ENCODE peak calls at places on chromosomes 2 and 18, in six cellular contexts. O, L, S, W, U and P are unnamed samples.

GRCh38 chr2:239978381-239978780 is 46.8 kb downstream of the NDUFA10 start:
- DNase-seq in L (peak; percentile 90), O (no peak), U (no peak), S (no peak), W (peak; percentile 56), P (no peak)

GRCh38 chr2:215950009-215950408 is 63.3 kb downstream of the MREG start:
- DNase-seq in S (no peak), U (no peak), L (peak; percentile 28), W (no peak), O (peak; percentile 54), P (peak; percentile 71)

GRCh38 chr2:74201596-74201995 is 3.2 kb downstream of the MTHFD2 start:
- DNase-seq in W (peak; percentile 73), O (no peak), U (no peak), L (peak; percentile 51), S (no peak), P (peak; percentile 75)

GRCh38 chr2:179302764-179303561 is 38.3 kb upstream of the SESTD1 start:
- DNase-seq in W (no peak), S (no peak), O (no peak), L (no peak), U (no peak), P (no peak)

GRCh38 chr2:138030459-138030858 is 66.2 kb downstream of the HNMT start:
- DNase-seq in U (no peak), O (no peak), S (no peak), W (no peak), L (peak; percentile 55), P (peak; percentile 7)

GRCh38 chr2:71700880-71701397 is 247.6 kb downstream of the DYSF start:
- DNase-seq in L (no peak), S (no peak), U (no peak), W (no peak), O (no peak), P (no peak)

GRCh38 chr18:76378526-76379215 is 116.4 kb downstream of the ZNF516 start:
- DNase-seq in L (no peak), O (no peak), S (no peak), U (no peak), W (no peak), P (no peak)

GRCh38 chr2:55148269-55148668 is 83.8 kb downstream of the CLHC1 start:
- DNase-seq in U (no peak), S (no peak), W (no peak), O (no peak), L (peak; percentile 52), P (peak; percentile 86)

GRCh38 chr2:173716458-173717052 is 248.6 kb downstream of the SP3 start:
- DNase-seq in W (no peak), S (no peak), L (no peak), O (peak; percentile 19), U (no peak), P (no peak)

GRCh38 chr18:70121842-70122241 is 83.6 kb downstream of the RTTN start:
- DNase-seq in S (no peak), U (no peak), L (no peak), O (no peak), W (no peak), P (no peak)

GRCh38 chr2:47243596-47244323 is 88.7 kb upstream of the STPG4 start:
- DNase-seq in S (no peak), W (no peak), L (no peak), U (no peak), O (no peak), P (no peak)

GRCh38 chr2:43078781-43079755 is 147.3 kb downstream of the ZFP36L2 start:
- DNase-seq in L (no peak), U (no peak), O (no peak), W (peak; percentile 51), S (no peak), P (no peak)

GRCh38 chr2:239319261-239319661 is 81.6 kb downstream of the HDAC4 start:
- DNase-seq in S (no peak), O (no peak), W (no peak), L (no peak), U (no peak), P (no peak)

GRCh38 chr2:43405829-43406228 is 179.4 kb upstream of the ZFP36L2 start:
- DNase-seq in W (no peak), O (no peak), L (no peak), S (no peak), U (no peak), P (no peak)

GRCh38 chr2:225378984-225379383 is 20.5 kb upstream of the NYAP2 start:
- DNase-seq in L (no peak), W (no peak), U (no peak), S (no peak), O (no peak), P (no peak)

GRCh38 chr2:237927986-237928385 is 38.8 kb upstream of the UBE2F start:
- DNase-seq in W (no peak), S (no peak), L (no peak), O (no peak), U (no peak), P (no peak)

GRCh38 chr2:85748948-85749875 is 4.6 kb upstream of the ATOH8 start:
- DNase-seq in S (no peak), W (no peak), L (no peak), O (no peak), U (no peak), P (peak; percentile 74)

GRCh38 chr2:182915369-182916326 is 49.2 kb upstream of the FRZB start:
- DNase-seq in L (peak; percentile 62), U (no peak), O (peak; percentile 6), S (no peak), W (peak; percentile 19), P (peak; percentile 86)

GRCh38 chr2:74991977-74992376 is 33.5 kb downstream of the POLE4 start:
- DNase-seq in U (no peak), W (no peak), L (no peak), O (no peak), S (no peak), P (peak; percentile 82)

GRCh38 chr18:12507007-12507406 is 99.3 kb downstream of the PRELID3A start:
- DNase-seq in O (no peak), W (no peak), U (no peak), S (no peak), L (no peak), P (no peak)

GRCh38 chr18:57846258-57846657 is 43.1 kb upstream of the ATP8B1 start:
- DNase-seq in U (no peak), W (peak; percentile 20), O (peak; percentile 62), L (peak; percentile 33), S (no peak), P (peak; percentile 83)

GRCh38 chr2:71589763-71590162 is 136.4 kb downstream of the DYSF start:
- DNase-seq in S (no peak), W (no peak), O (no peak), U (no peak), L (no peak), P (no peak)

GRCh38 chr2:187466129-187466792 is 18.2 kb upstream of the CALCRL start:
- DNase-seq in S (no peak), U (no peak), O (no peak), L (no peak), W (no peak), P (no peak)

GRCh38 chr2:108616731-108617161 is 82.5 kb downstream of the LIMS1 start:
- DNase-seq in W (no peak), O (no peak), L (no peak), S (no peak), U (no peak), P (peak; percentile 60)

GRCh38 chr2:227592694-227593387 is 5.9 kb upstream of the SCYGR2 start:
- DNase-seq in S (no peak), L (no peak), U (no peak), W (no peak), O (no peak), P (no peak)

GRCh38 chr18:36297419-36298112 is at the start of gene FHOD3:
- DNase-seq in L (no peak), O (peak; percentile 26), W (no peak), U (no peak), S (peak; percentile 20), P (peak; percentile 50)

GRCh38 chr2:241226723-241227634 is 38.5 kb downstream of the ANO7 start:
- DNase-seq in W (no peak), O (no peak), U (no peak), S (no peak), L (no peak), P (no peak)

DNA sequence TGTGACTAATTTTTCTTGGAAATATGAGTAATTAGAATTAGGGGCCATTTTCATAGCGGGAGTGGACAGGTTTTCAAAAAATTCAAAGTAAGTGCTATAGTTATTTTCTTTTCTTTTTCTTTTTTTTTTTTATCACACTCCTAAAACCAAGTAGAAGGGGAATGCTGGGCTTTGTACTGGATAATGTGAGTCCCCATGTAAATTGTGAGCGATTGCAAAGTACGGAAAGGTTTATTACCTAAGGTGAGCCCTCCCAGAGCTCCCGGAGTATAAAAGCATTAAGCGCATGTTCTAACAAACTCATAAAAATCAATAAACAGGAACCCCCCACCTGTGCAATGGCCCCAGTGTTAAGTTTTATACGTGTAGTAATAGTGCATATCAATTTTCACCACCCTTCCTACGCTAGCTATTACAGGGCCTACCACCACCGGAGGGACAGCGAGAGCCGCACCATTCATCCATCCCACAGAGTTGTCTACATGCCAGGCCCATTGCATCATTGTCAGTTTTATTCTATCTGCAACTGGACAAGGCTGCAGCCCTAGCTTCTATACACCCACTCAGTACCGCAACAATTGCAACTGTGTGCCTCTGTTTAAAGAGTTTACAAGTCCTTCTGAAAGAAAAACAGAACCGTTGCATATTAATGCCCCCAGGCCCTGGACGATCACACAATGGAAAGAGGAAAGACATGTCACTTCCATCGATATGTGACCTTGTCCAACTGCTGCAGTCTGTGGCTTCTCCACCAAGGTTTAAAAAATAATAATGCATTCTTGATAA is 58.7 kb downstream of the ZEB2 start:
- DNase-seq in L (peak; percentile 42), O (no peak), S (no peak), U (no peak), W (no peak), P (peak; percentile 80)
- TF ChIP-seq CTCF in L (peak; percentile 13), O (no peak), S (no peak), U (no peak), W (no peak), P (peak; percentile 7)

GRCh38 chr2:28419003-28419704 is 26.5 kb downstream of the FOSL2 start:
- DNase-seq in U (no peak), W (no peak), O (no peak), L (no peak), S (no peak), P (no peak)
- TF ChIP-seq CTCF in U (peak; percentile 10), W (no peak), O (peak; percentile 27), L (no peak), S (no peak), P (no peak)

DNA sequence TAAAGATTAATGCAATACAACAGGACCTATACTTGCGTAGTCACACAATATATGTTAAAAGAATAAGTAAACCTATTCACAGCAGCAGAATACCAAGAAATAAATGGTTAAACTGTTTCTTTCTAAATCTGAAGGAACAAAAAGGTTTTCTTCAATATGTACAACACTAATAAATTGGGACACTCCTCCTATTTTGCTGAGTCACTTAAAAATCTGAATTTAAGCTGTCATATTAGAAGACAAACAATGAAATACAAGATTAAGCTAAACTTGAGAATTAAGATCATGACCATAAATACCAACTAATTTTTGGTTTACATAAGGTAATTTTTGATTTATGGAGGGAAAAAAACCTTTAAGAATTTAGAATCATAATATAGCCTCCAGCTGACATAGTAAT is 92.8 kb downstream of the ARHGEF33 start:
- DNase-seq in U (no peak), W (no peak), S (no peak), O (no peak), L (no peak), P (no peak)
- TF ChIP-seq CTCF in U (no peak), W (no peak), S (no peak), O (no peak), L (no peak), P (no peak)

DNA sequence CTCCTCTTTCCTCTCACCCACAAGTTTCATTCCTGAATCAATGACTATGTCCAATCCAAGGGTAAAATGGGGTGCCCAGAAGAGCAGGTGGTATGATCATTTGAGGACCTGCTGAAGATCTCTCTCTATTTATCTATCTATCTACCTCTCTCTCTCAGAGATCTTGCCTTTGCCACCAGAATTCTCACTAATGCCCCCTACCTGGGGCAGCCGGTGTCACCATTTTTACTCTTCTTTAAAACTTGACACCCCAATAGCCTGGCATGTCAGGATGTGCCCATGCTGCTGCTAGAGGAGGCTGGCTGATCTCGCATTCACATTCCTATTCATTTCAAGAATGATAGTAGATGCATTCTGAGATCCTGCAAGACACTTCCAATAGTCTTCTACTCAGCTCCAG is 24.3 kb upstream of the RPIA start:
- DNase-seq in L (no peak), U (no peak), O (no peak), S (peak; percentile 10), W (no peak), P (no peak)
- TF ChIP-seq CTCF in L (no peak), U (no peak), O (no peak), S (no peak), W (no peak), P (peak; percentile 28)